ENCODE peak calls at places on chromosomes 7 and 10, in nine cellular contexts. A is left ventricle myocardium inferior, C is BE2C, X is right cardiac atrium, R is iPS DF 6.9, T is ovary, F is GM23248, W is astrocyte, N is mammary epithelial cell. I is an unnamed sample. For H3K9me3, the result is how much of the 10 kb centered on the place peaks cover.

GRCh38 chr10:52706347-52707070 is 66.1 kb downstream of the MBL2 start:
- DNase-seq in X (no peak), F (peak), T (no peak), C (no peak), N (peak), R (no peak), A (no peak), W (peak), I (no peak)

GRCh38 chr10:23696476-23696875 is 257.6 kb downstream of the OTUD1 start:
- DNase-seq in A (no peak), X (no peak), F (no peak), C (no peak), N (peak), W (no peak), R (no peak), T (no peak), I (no peak)

GRCh38 chr7:780056-780455 is 52.2 kb upstream of the SUN1 start:
- DNase-seq in A (peak), N (no peak), X (peak), F (no peak), W (no peak), R (no peak), C (no peak), T (no peak), I (no peak)

GRCh38 chr7:94028768-94029167 is 24.6 kb upstream of the BET1 start:
- DNase-seq in R (no peak), T (no peak), F (peak), N (peak), X (no peak), C (no peak), A (no peak), W (peak), I (no peak)

GRCh38 chr10:114405011-114405350 is 679 bp upstream of the AFAP1L2 start:
- DNase-seq in R (no peak), A (no peak), W (no peak), T (no peak), N (peak), C (no peak), X (no peak), F (no peak), I (no peak)

GRCh38 chr10:34690403-34691049 is 124.6 kb downstream of the PARD3 start:
- DNase-seq in X (no peak), W (no peak), R (no peak), F (no peak), T (no peak), A (no peak), C (no peak), N (no peak), I (no peak)

GRCh38 chr10:33321516-33321915 is 13.0 kb downstream of the NRP1 start:
- DNase-seq in C (no peak), F (peak), W (no peak), N (no peak), R (no peak), A (no peak), X (no peak), T (no peak), I (no peak)

GRCh38 chr7:149497467-149498261 is at the start of gene ZNF746:
- DNase-seq in R (peak), W (peak), A (peak), X (peak), C (peak), F (peak), T (peak), N (peak), I (peak)

GRCh38 chr10:79159785-79160184 is 91.0 kb downstream of the ZMIZ1 start:
- DNase-seq in T (peak), F (peak), X (peak), W (peak), A (peak), N (no peak), C (peak), R (no peak), I (peak)

GRCh38 chr7:105621617-105622016 is 40.3 kb upstream of the EFCAB10 start:
- DNase-seq in C (no peak), X (peak), W (peak), N (no peak), F (peak), A (peak), R (no peak), T (peak), I (peak)

GRCh38 chr10:116073451-116073850 is 199.6 kb downstream of the GFRA1 start:
- DNase-seq in W (no peak), C (no peak), A (no peak), N (no peak), F (no peak), R (no peak), X (no peak), T (no peak), I (no peak)

GRCh38 chr10:99742701-99743100 is 10.7 kb downstream of the CUTC start:
- DNase-seq in F (peak), N (no peak), T (no peak), C (no peak), W (no peak), X (no peak), A (no peak), R (no peak), I (no peak)

GRCh38 chr10:26733750-26734568 is 36.5 kb downstream of the PDSS1 start:
- DNase-seq in F (no peak), C (no peak), X (no peak), N (no peak), T (no peak), A (no peak), R (no peak), W (no peak), I (no peak)

GRCh38 chr7:121480566-121481335 is 84.6 kb upstream of the FAM3C start:
- DNase-seq in W (no peak), F (no peak), C (no peak), T (no peak), N (no peak), X (no peak), R (no peak), A (no peak), I (no peak)

GRCh38 chr7:23680417-23681405 is 712 bp downstream of the FAM221A start:
- DNase-seq in R (peak), X (peak), C (no peak), A (peak), W (peak), T (peak), N (peak), F (peak), I (peak)

GRCh38 chr10:99234067-99234738 is 1.4 kb downstream of the HPSE2 start:
- DNase-seq in N (peak), C (no peak), W (peak), F (peak), R (no peak), A (peak), X (peak), T (peak), I (peak)

GRCh38 chr7:36082910-36083309 is 70.1 kb upstream of the EEPD1 start:
- DNase-seq in C (peak), T (no peak), A (no peak), X (no peak), W (no peak), R (no peak), F (no peak), N (no peak), I (no peak)

GRCh38 chr7:123749537-123749857 is 694 bp upstream of the WASL start:
- DNase-seq in C (no peak), R (no peak), A (no peak), F (peak), N (peak), W (peak), T (no peak), X (no peak), I (no peak)

GRCh38 chr7:144835166-144835611 is 664 bp downstream of the TPK1 start:
- DNase-seq in N (peak), A (peak), W (peak), T (peak), F (peak), C (peak), X (peak), R (no peak), I (peak)

GRCh38 chr7:47819054-47819920 is 129.0 kb downstream of the PKD1L1 start:
- DNase-seq in F (peak), A (peak), T (peak), C (peak), N (peak), X (peak), R (peak), W (peak), I (peak)

GRCh38 chr10:49611815-49612512 is 1.9 kb downstream of the SLC18A3 start:
- DNase-seq in W (no peak), A (no peak), C (no peak), N (peak), R (no peak), T (no peak), X (no peak), F (no peak), I (no peak)

GRCh38 chr10:118017850-118018249 is 28.9 kb downstream of the RAB11FIP2 start:
- DNase-seq in T (no peak), C (no peak), X (no peak), F (no peak), W (no peak), R (peak), N (no peak), A (no peak), I (no peak)

GRCh38 chr7:87218941-87219544 is 489 bp downstream of the TMEM243 start:
- DNase-seq in T (peak), A (peak), X (peak), N (peak), R (no peak), F (peak), C (peak), W (peak), I (peak)

GRCh38 chr7:47093254-47093798 is 488.6 kb downstream of the TNS3 start:
- DNase-seq in R (no peak), N (no peak), T (no peak), F (peak), X (no peak), A (no peak), C (no peak), W (no peak), I (no peak)

DNA sequence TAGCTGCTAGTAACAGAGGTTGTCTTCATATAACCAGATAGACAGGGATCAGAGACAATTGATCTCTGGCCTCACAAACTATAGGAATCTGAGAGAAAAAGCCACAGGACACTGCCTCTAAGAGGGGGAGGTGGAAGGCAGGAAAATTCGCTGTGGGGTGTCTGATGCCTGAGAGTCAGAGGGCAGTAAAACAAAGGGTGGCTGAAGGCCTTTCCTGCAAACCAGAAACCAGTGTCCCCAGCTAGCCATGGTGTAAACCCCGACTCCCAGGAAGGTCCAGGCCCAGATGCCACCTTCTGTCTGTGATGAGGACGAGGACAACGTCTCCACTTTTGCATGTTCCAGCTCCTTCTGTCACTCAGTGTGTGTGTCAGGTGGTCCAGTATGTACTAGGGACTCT is 215.1 kb downstream of the ADARB2 start:
- DNase-seq in T (no peak), W (no peak), F (no peak), N (no peak), X (no peak), C (no peak), R (no peak), A (no peak), I (no peak)
- H3K4me3 ChIP-seq in T (no peak), W (no peak), F (no peak), N (no peak), X (no peak), C (no peak), R (no peak), A (no peak), I (no peak)

DNA sequence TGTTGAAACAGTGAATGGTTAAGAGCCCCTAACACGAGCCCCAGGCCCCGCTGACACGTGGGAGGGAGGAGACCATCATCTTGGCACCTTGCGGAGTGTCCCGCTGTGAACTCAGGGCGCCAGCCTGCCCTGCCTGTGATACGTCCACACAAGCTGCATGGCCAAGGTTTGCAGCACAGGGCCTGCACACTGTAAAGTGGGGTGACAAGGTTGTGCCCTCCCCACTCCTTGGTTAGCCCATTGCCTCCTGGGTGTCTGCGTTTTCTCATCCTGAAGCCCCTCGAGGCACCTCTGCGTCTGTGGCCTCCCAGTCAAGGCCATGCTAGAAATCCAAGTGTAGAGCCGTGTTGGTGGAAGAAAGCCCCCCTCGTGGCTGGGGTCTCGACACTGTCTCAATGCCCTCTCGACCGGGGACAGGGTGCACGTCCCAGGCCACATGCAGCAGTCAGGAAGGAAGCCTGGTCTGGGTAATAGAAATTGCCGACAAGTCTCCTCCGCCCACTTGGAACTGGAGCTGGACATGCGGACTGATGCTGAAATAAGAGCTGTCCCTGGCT is 192.1 kb downstream of the DNAJB6 start:
- DNase-seq in R (no peak), A (no peak), W (no peak), F (no peak), C (no peak), X (peak), N (no peak), T (no peak), I (peak)
- H3K9me3 ChIP-seq in R (under half), A (half or more), W (under half), F (under half), C (under half), X (under half), N (under half), T (under half), I (under half)

GRCh38 chr7:101870361-101871062 is 53.1 kb downstream of the CUX1 start:
- DNase-seq in A (no peak), N (peak), R (no peak), W (no peak), C (no peak), F (no peak), T (no peak), X (no peak), I (no peak)
- H3K4me3 ChIP-seq in A (no peak), N (peak), R (no peak), W (no peak), C (no peak), F (no peak), T (no peak), X (no peak), I (no peak)

DNA sequence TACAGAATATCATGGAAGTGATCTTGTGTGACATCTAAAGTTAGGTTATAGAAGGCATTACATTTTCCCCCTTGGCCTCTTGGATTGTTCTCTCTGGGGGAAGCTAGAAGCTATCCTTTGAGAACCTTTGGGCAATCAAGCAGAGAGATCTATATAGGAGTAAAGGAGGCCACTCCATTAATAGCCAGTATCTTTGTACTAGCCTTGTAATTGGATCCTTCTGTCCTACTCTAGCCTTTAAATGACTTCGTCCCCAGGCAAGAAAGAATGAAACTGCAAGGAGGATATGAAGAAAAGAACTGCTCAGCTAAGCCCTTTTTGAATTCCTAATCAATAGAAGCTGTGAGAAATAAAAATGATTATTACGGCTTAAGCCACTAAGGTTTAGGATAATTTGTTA is 230.9 kb downstream of the AGMO start:
- DNase-seq in F (no peak), X (no peak), W (no peak), C (no peak), A (no peak), T (no peak), R (no peak), N (no peak), I (no peak)
- H3K9me3 ChIP-seq in F (under half), X (under half), W (under half), C (under half), A (under half), T (under half), R (under half), N (under half), I (under half)

GRCh38 chr10:56266120-56266519 is 94.9 kb downstream of the ZWINT start:
- DNase-seq in A (no peak), C (no peak), N (no peak), F (no peak), T (no peak), X (no peak), W (no peak), R (no peak), I (no peak)
- H3K4me3 ChIP-seq in A (no peak), C (no peak), N (no peak), F (no peak), T (no peak), X (no peak), W (no peak), R (no peak), I (no peak)

GRCh38 chr7:157813741-157814661 is 477.2 kb downstream of the DNAJB6 start:
- DNase-seq in F (no peak), R (no peak), T (no peak), N (no peak), W (no peak), X (peak), C (no peak), A (no peak), I (no peak)

GRCh38 chr7:157816526-157817250 is 479.9 kb downstream of the DNAJB6 start:
- DNase-seq in C (no peak), N (no peak), R (no peak), W (no peak), X (peak), A (no peak), T (no peak), F (no peak), I (no peak)

GRCh38 chr7:157816086-157816485 is 479.3 kb downstream of the DNAJB6 start:
- DNase-seq in R (no peak), C (no peak), A (no peak), W (no peak), N (no peak), T (no peak), X (no peak), F (no peak), I (no peak)

GRCh38 chr7:157817433-157817832 is 480.6 kb downstream of the DNAJB6 start:
- DNase-seq in X (peak), N (no peak), R (no peak), T (no peak), F (no peak), W (no peak), C (no peak), A (no peak), I (no peak)

DNA sequence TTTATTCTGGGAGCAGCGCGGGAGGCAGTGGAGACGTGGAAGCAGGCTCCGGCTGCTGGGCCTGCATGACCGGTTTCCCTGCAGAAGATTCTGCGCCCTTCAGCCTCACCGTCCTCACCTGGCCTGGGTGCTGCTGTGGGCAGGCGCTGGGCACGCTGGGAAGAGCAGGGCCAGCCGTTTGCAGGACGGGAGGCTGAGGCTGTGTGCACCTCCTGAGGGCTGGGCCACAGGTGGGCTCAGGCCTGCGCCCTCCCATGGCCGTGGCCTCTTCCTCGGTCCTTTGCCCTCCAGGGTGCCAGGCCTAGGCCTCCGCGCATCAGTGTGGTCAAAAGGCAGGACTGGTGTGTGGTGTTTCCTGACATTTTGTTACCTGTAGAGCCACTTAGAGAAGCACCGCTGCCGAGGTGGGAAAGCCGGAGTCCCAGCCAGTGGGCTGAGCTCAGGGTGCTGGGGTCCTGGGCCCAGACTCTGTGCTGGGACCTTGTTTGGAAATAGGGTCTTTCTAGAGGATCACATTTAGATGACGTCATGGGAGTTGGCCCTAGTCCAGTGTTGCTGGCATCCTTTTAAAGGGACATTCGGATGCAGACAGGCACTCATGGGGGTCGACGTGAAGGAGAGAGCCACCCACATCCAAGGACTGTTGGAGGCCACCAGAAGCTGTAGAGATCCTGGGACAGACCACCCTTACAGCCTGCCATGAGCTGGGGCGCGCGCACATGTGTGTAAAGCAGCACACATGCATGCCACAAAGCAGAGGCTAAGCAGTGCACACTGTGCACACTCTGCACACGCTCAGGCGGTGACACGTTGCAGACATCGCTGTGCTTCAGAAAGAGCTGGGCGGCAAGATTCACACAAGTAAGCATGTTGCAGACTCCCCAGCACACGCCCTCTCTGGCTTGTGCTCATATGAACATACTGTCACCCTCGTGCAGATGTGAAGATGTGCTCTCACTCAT is 478.5 kb downstream of the DNAJB6 start:
- DNase-seq in C (no peak), N (no peak), X (peak), T (no peak), W (no peak), R (no peak), F (no peak), A (no peak), I (no peak)
- H3K9me3 ChIP-seq in C (under half), N (under half), X (under half), T (under half), W (under half), R (under half), F (under half), A (under half), I (under half)

I was measured in testis.